ENCODE peak calls at places on chromosome 5, in nine cellular contexts. S is AG10803; R is HEK293T; C is T-helper 22 cell; P is IMR-90; E is neural crest cell; N is stimulated activated CD8-positive, alpha-beta memory T cell treated with anti-CD3 and anti-CD28 coated beads, Interleukin-15, amount 100 ng/mL, for 4 hours; I is EH; M is effector CD4-positive, alpha-beta T cell. X is an unnamed sample.

GRCh38 chr5:171437286-171437821 is 17.9 kb downstream of the FGF18 start:
- DNase-seq in S (no peak), R (no peak), C (no peak), P (no peak), E (no peak), N (no peak), I (no peak), M (no peak), X (no peak)

GRCh38 chr5:122004201-122004600 is 42.4 kb downstream of the SRFBP1 start:
- DNase-seq in S (no peak), R (no peak), C (no peak), P (no peak), E (no peak), N (no peak), I (no peak), M (no peak), X (no peak)

GRCh38 chr5:91214571-91214970 is 168.5 kb downstream of the ARRDC3 start:
- DNase-seq in S (no peak), R (no peak), C (no peak), P (no peak), E (no peak), N (no peak), I (no peak), M (no peak), X (no peak)

GRCh38 chr5:92064993-92065392 is 681.9 kb upstream of the ARRDC3 start:
- DNase-seq in S (no peak), R (no peak), C (no peak), P (no peak), E (no peak), N (no peak), I (no peak), M (no peak), X (no peak)

GRCh38 chr5:58984009-58984525 is 401.2 kb downstream of the RAB3C start:
- DNase-seq in S (no peak), R (no peak), C (no peak), P (no peak), E (no peak), N (no peak), I (no peak), M (no peak), X (no peak)

GRCh38 chr5:39520232-39520572 is 95.4 kb upstream of the DAB2 start:
- DNase-seq in S (peak; percentile 96), R (no peak), C (no peak), P (peak; percentile 95), E (no peak), N (no peak), I (peak; percentile 94), M (no peak), X (peak; percentile 89)

GRCh38 chr5:65867509-65868195 is 58.7 kb upstream of the ERBIN start:
- DNase-seq in S (no peak), R (no peak), C (no peak), P (peak; percentile 14), E (no peak), N (no peak), I (peak; percentile 71), M (no peak), X (no peak)

GRCh38 chr5:75933489-75933888 is 149.7 kb upstream of the SV2C start:
- DNase-seq in S (no peak), R (no peak), C (no peak), P (no peak), E (no peak), N (no peak), I (no peak), M (no peak), X (no peak)

GRCh38 chr5:159095882-159096554 is 3.7 kb downstream of the EBF1 start:
- DNase-seq in S (no peak), R (no peak), C (no peak), P (no peak), E (no peak), N (no peak), I (no peak), M (no peak), X (no peak)

GRCh38 chr5:31743678-31744077 is 104.7 kb downstream of the PDZD2 start:
- DNase-seq in S (no peak), R (no peak), C (no peak), P (no peak), E (no peak), N (no peak), I (no peak), M (no peak), X (no peak)

GRCh38 chr5:178445534-178445933 is 144.7 kb downstream of the COL23A1 start:
- DNase-seq in S (no peak), R (no peak), C (no peak), P (no peak), E (no peak), N (no peak), I (no peak), M (no peak), X (no peak)

GRCh38 chr5:157189223-157189622 is 8.6 kb downstream of the ITK start:
- DNase-seq in S (no peak), R (no peak), C (no peak), P (no peak), E (no peak), N (no peak), I (no peak), M (no peak), X (no peak)

GRCh38 chr5:98928802-98929122 is at the start of gene CHD1:
- DNase-seq in S (peak; percentile 98), R (peak; percentile 86), C (peak; percentile 92), P (peak; percentile 94), E (peak; percentile 85), N (peak; percentile 89), I (peak; percentile 96), M (peak; percentile 91), X (peak; percentile 99)

GRCh38 chr5:181134259-181134658 is 3.3 kb upstream of the OR2V1 start:
- DNase-seq in S (no peak), R (no peak), C (no peak), P (no peak), E (no peak), N (no peak), I (no peak), M (no peak), X (no peak)

X was measured in fibroblast of gingiva.